ENCODE peak calls at places on chromosome 14, in six cellular contexts. X, I, H, T, W and L are unnamed samples.
A peak's percentile ranks its signal among the peaks of the same experiment; 100 is the strongest.

GRCh38 chr14:65359503-65359902 is 53.0 kb upstream of the FUT8 start:
- DNase-seq in X (no peak), I (no peak), H (no peak), T (no peak), W (no peak), L (no peak)

GRCh38 chr14:35867280-35867629 is 41.1 kb downstream of the BRMS1L start:
- DNase-seq in X (no peak), I (no peak), H (no peak), T (no peak), W (no peak), L (no peak)

GRCh38 chr14:96739511-96739910 is 57.7 kb upstream of the VRK1 start:
- DNase-seq in X (no peak), I (no peak), H (no peak), T (no peak), W (no peak), L (no peak)

GRCh38 chr14:32940066-32940651 is 1.5 kb downstream of the NPAS3 start:
- DNase-seq in X (no peak), I (no peak), H (no peak), T (no peak), W (no peak), L (peak; percentile 9)

GRCh38 chr14:61768240-61768639 is 6.0 kb downstream of the SNAPC1 start:
- DNase-seq in X (no peak), I (no peak), H (no peak), T (no peak), W (no peak), L (no peak)

GRCh38 chr14:75428230-75429104 is 645 bp downstream of the JDP2 start:
- DNase-seq in X (peak; percentile 46), I (no peak), H (peak; percentile 39), T (peak; percentile 55), W (peak; percentile 63), L (no peak)

GRCh38 chr14:95117937-95118726 is 39.2 kb downstream of the DICER1 start:
- DNase-seq in X (no peak), I (no peak), H (no peak), T (no peak), W (no peak), L (no peak)

GRCh38 chr14:46661728-46662127 is 10.1 kb upstream of the RPL10L start:
- DNase-seq in X (no peak), I (no peak), H (no peak), T (no peak), W (no peak), L (no peak)

GRCh38 chr14:34548472-34548981 is 9.0 kb upstream of the EAPP start:
- DNase-seq in X (no peak), I (no peak), H (no peak), T (no peak), W (no peak), L (no peak)

GRCh38 chr14:90693413-90693812 is 122.8 kb downstream of the TTC7B start:
- DNase-seq in X (no peak), I (no peak), H (no peak), T (no peak), W (no peak), L (no peak)

GRCh38 chr14:76826122-76826521 is at the start of gene LRRC74A:
- DNase-seq in X (no peak), I (no peak), H (no peak), T (no peak), W (no peak), L (no peak)

DNA sequence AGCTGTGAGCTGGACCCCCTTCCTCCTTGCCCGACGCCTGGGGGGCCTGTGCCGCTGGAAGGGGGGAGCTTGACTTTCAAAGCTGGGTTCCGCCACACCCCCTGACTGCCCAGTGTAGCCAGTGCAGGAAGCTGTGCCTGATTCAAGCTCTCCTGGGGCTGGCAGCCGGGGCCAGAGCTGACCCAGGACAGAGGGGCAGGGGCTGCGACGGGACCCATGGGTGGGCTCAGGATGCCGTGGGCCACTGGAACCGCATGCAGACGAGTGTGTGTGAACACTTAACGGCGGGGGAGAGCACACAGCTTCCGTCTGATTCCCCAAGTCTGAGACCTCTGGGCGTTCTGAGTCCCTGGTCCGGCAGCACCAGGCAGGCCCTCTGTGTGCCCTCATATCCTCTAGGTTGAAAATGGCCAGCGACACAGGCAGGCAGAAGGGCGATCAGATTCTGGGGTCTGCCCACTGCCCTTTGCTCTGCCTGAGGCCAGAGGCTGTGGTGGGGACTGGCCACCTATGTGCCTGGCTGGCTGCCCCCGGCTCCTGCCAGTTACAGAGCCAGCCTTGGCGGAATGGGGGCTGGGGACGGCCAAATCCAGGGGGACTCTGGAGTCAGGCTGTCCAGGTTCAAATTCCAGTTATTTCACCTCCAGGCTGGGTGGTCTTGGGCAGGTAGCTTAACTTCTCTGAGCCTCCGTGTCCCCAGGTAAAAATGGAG is 54.0 kb downstream of the CYP46A1 start:
- DNase-seq in X (no peak), I (no peak), H (no peak), T (no peak), W (no peak), L (no peak)
- H3K4me3 ChIP-seq in X (peak overlapping the region; percentile 45), I (peak overlapping the region; percentile 54), H (peak overlapping the region; percentile 42), T (peak overlapping the region; percentile 34), W (peak overlapping the region; percentile 78), L (peak overlapping the region; percentile 53)

DNA sequence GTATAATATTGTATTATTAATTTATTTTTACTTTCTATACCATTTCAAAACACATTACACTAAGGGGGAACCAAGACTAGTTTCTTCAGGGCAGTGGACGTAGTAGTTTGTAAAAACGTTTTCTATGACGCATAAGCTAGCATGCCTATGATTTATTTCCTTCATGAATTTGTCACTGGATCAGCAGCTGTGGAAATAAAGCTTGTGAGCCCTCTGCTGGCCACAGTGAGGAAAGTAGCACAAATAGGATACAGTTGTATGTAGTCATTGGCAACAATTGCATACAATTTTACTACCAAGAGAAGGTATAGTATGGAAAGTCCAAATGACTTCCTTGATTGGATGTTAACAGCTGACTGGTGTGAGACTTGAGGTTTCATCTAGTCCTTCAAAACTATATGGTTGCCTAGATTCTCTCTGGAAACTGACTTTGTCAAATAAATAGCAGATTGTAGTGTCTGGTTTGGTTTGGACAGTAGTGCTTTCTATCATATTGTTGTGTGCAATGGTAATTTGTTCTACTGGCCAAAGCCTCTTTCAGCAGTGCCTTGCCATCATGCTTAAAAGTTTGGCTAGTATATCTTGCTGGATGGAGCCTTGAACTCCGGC is 24.3 kb upstream of the PLEKHD1 start:
- DNase-seq in X (peak; percentile 79), I (peak; percentile 51), H (peak; percentile 33), T (peak; percentile 67), W (peak; percentile 44), L (peak; percentile 76)
- TF ChIP-seq CTCF in X (peak; percentile 84), I (peak; percentile 89), H (peak; percentile 79), T (peak; percentile 77), W (peak; percentile 82), L (peak; percentile 81)

DNA sequence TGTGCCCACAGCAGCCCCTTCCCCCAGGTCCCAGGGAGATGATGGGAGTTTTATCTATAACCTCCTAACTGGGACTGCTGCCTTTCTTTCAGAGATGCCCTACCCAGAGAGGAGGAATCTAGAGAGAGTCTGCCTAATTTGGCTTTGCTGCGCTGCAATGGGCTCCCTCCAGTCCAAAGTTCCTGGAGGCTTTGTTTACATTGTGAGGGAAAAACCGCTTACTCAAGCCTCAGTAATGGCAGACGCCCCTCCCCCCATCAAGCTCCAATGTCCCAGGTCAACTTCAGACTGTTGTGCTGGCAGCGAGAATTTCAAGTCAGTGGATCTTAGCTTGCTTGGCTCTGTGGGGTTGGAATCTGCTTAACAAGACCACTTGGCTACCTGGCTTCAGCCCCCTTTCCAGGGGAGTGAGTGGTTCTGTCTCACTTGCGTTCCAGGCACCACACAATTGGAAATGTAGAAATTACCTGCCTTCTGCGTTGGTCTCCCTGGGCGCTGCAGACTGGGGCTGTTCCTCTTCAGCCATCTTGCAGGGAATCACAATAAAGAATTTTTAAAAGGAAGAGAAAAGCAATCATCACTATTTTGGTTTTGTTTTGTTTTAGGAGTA is 262.5 kb downstream of the FOXG1 start:
- DNase-seq in X (no peak), I (no peak), H (no peak), T (no peak), W (no peak), L (no peak)
- H3K4me3 ChIP-seq in X (no peak overlapping the region), I (no peak overlapping the region), H (no peak overlapping the region), T (no peak overlapping the region), W (no peak overlapping the region), L (no peak overlapping the region)

GRCh38 chr14:102043251-102044025 is 43.4 kb downstream of the HSP90AA1 start:
- DNase-seq in X (no peak), I (no peak), H (no peak), T (no peak), W (no peak), L (no peak)
- TF ChIP-seq CTCF in X (no peak), I (no peak), H (no peak), T (no peak), W (peak; percentile 43), L (no peak)

GRCh38 chr14:37598973-37599526 is 3.6 kb downstream of the TTC6 start:
- DNase-seq in X (no peak), I (no peak), H (no peak), T (no peak), W (no peak), L (no peak)
- H3K4me3 ChIP-seq in X (no peak overlapping the region), I (peak overlapping the region; percentile 60), H (no peak overlapping the region), T (no peak overlapping the region), W (peak overlapping the region; percentile 42), L (peak overlapping the region; percentile 14)